ENCODE peak calls at places on chromosomes 5 and 9, in four cellular contexts. E is tibial artery, H is left lung, C is PC-3. S is an unnamed sample.

GRCh38 chr5:103271570-103272289 is 13.2 kb downstream of the MACIR start:
- DNase-seq in E (no peak), H (no peak), C (peak; percentile 93), S (peak; percentile 35)

GRCh38 chr5:10431408-10431807 is 10.3 kb upstream of the ROPN1L start:
- DNase-seq in E (no peak), H (no peak), C (no peak), S (no peak)

GRCh38 chr5:116629168-116629567 is 54.5 kb upstream of the SEMA6A start:
- DNase-seq in E (no peak), H (no peak), C (no peak), S (no peak)

GRCh38 chr5:74402553-74402952 is 238.0 kb downstream of the ENC1 start:
- DNase-seq in E (no peak), H (no peak), C (no peak), S (no peak)

GRCh38 chr9:761155-761792 is 80.2 kb upstream of the DMRT1 start:
- DNase-seq in E (no peak), H (no peak), C (no peak), S (peak; percentile 84)

GRCh38 chr5:126732716-126733115 is 44.2 kb upstream of the LMNB1 start:
- DNase-seq in E (no peak), H (no peak), C (no peak), S (no peak)

GRCh38 chr5:180026320-180026719 is 45.2 kb downstream of the RNF130 start:
- DNase-seq in E (no peak), H (no peak), C (peak; percentile 20), S (peak; percentile 54)

GRCh38 chr5:93819666-93820065 is 78.3 kb upstream of the POU5F2 start:
- DNase-seq in E (no peak), H (no peak), C (no peak), S (no peak)

GRCh38 chr9:88502552-88503034 is 32.4 kb upstream of the NXNL2 start:
- DNase-seq in E (peak; percentile 48), H (no peak), C (no peak), S (no peak)

GRCh38 chr9:130997925-130998595 is 10.9 kb upstream of the LAMC3 start:
- DNase-seq in E (no peak), H (peak; percentile 50), C (peak; percentile 71), S (peak; percentile 37)

GRCh38 chr9:4760122-4760521 is 19.1 kb upstream of the AK3 start:
- DNase-seq in E (no peak), H (no peak), C (no peak), S (no peak)

GRCh38 chr9:86821011-86821845 is 126.1 kb downstream of the GAS1 start:
- DNase-seq in E (no peak), H (no peak), C (no peak), S (peak; percentile 3)

GRCh38 chr9:91202757-91203283 is 158.9 kb downstream of the AUH start:
- DNase-seq in E (no peak), H (no peak), C (no peak), S (no peak)

GRCh38 chr5:110852053-110852452 is 113.2 kb downstream of the SLC25A46 start:
- DNase-seq in E (no peak), H (no peak), C (no peak), S (peak; percentile 14)

GRCh38 chr9:68919666-68920065 is 94.2 kb downstream of the PRKACG start:
- DNase-seq in E (no peak), H (no peak), C (no peak), S (no peak)

GRCh38 chr5:74067748-74068541 is 441.9 kb downstream of the ARHGEF28 start:
- DNase-seq in E (no peak), H (no peak), C (peak; percentile 84), S (peak; percentile 42)

GRCh38 chr9:137222190-137223077 is at the start of gene RNF208:
- DNase-seq in E (no peak), H (no peak), C (no peak), S (no peak)

GRCh38 chr9:126160067-126160853 is 166.4 kb upstream of the MVB12B start:
- DNase-seq in E (peak; percentile 43), H (no peak), C (no peak), S (no peak)

GRCh38 chr9:4366649-4367330 is 66.9 kb upstream of the GLIS3 start:
- DNase-seq in E (no peak), H (no peak), C (peak; percentile 74), S (peak; percentile 44)

GRCh38 chr9:114046876-114047275 is 31.2 kb downstream of the AMBP start:
- DNase-seq in E (no peak), H (no peak), C (peak; percentile 33), S (peak; percentile 56)

GRCh38 chr5:11520241-11520929 is 383.9 kb downstream of the CTNND2 start:
- DNase-seq in E (no peak), H (no peak), C (no peak), S (no peak)

GRCh38 chr5:29337030-29337429 is 1856.5 kb upstream of the CDH6 start:
- DNase-seq in E (no peak), H (no peak), C (no peak), S (no peak)
- H3K4me3 ChIP-seq in E (no peak overlapping the region), H (no peak overlapping the region), C (no peak overlapping the region), S (no peak overlapping the region)

GRCh38 chr5:132526974-132527564 is 16.3 kb downstream of the IL5 start:
- DNase-seq in E (no peak), H (no peak), C (peak; percentile 11), S (peak; percentile 66)

GRCh38 chr5:132528866-132529634 is 14.3 kb downstream of the IL5 start:
- DNase-seq in E (no peak), H (no peak), C (no peak), S (no peak)

GRCh38 chr5:132525299-132525724 is 18.0 kb downstream of the IL5 start:
- DNase-seq in E (no peak), H (no peak), C (no peak), S (no peak)

GRCh38 chr5:132530946-132531345 is 12.4 kb downstream of the IL5 start:
- DNase-seq in E (no peak), H (no peak), C (no peak), S (no peak)

DNA sequence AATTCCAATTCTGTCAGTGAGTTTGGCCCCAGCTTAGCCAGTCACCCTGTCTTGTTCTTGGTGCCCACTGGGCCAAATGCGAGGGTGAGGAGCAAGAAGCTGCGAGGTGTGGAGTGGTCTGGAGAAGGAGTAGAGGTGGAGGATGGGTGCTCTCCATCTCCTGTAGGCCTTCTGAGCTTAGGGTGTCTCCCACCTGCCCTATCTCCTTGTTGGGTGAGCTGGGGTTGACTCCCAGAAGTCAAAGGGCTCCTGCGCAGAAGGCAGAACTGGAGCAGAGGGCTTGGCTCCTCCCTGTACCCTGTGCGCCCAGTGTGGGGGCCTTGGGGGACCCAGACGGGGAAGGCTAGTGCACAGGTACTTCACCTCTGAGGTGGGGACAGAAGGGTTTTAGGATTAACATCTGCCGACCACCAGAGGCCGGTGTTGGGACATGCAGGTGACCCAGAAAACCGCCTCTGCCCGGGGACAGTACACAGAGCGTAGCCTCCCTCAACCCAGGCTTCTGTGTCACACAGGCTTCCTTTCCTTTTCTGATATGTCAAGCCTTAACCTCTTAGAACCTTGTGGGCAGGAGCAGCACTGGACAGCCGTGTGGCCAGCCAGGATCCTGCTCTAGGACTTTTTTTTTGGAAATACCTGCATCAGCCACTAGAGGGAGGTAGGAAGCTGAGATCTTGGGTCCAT is 16.9 kb downstream of the IL5 start:
- DNase-seq in E (no peak), H (no peak), C (peak; percentile 79), S (peak; percentile 53)
- H3K4me3 ChIP-seq in E (no peak overlapping the region), H (no peak overlapping the region), C (peak overlapping the region; percentile 49), S (no peak overlapping the region)

GRCh38 chr9:27453860-27454553 is 70.1 kb upstream of the IFNK start:
- DNase-seq in E (no peak), H (no peak), C (peak; percentile 31), S (peak; percentile 87)
- H3K4me3 ChIP-seq in E (no peak overlapping the region), H (no peak overlapping the region), C (no peak overlapping the region), S (no peak overlapping the region)

DNA sequence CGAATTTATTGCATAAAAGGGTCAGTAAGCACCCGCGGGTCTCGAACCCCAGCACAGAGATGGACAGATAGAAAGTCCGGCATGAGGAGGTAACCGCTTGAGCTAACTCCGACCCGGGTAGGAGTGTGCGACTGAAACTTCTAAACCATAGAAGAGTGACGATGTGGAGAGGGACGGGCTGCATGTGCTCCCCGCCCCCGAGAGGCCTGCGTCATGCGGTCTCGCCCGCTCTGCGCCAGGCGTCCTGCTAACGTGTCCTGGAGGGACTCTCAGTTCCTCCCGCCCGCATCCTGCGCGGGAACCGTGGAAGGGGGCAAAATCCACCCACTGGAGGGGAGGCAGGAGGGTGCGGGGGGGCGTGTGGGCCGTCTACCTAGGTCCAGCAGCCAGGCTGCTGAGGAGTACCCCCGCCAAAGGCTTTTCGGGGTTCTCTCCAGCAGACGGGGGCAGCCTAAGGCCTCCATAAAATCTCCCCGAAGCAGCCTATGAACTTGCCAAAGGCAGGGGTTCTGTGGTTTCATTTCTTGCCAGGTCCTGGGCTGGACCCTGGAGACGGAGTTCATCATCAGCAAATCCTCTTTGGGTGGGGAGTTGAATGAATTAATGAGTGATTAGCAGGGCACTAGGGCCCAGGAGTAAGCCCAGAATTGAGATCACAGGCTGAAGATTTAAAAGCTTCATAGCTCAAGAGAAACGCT is 51.8 kb downstream of the TGFBI start:
- DNase-seq in E (peak; percentile 95), H (peak; percentile 95), C (no peak), S (peak; percentile 62)
- H3K4me3 ChIP-seq in E (peak overlapping the region; percentile 48), H (peak overlapping the region; percentile 30), C (no peak overlapping the region), S (peak overlapping the region; percentile 35)